ENCODE peak calls at places on chromosomes 13 and 19, in nine cellular contexts. One of them, this sample, is unnamed.
A peak's percentile ranks its signal among the peaks of the same experiment; 100 is the strongest.

GRCh38 chr19:17075860-17076538 is 422 bp downstream of the MYO9B start:
- DNase-seq in neural crest cell: no peak
- DNase-seq in stimulated activated CD4-positive, alpha-beta T cell treated with anti-CD3 and anti-CD28 coated beads, Interleukin-15, amount 100 ng/mL, for 1 hour: peak; percentile 19
- DNase-seq in Caki2: no peak
- DNase-seq in activated T-helper 1 cell treated with anti-CD3 and anti-CD28 coated beads, Interleukin-12 subunit alpha, Interleukin-12 subunit beta, Interleukin-2, Interleukin-4 antibody, amounts not matched to agents 30 ng/mL and 10 ng/mL and 1 ng/mL, durations not matched to agents 14 hours and 24 hours and 36 hours: peak; percentile 42
- DNase-seq in kidney glomerular epithelial cell: no peak
- DNase-seq in NCI-H1417: no peak
- DNase-seq in activated CD4-positive, alpha-beta T cell treated with anti-CD3 and anti-CD28 coated beads for 24 hours: peak; percentile 27
- DNase-seq in nephron progenitor cell: no peak
- DNase-seq in this sample: peak; percentile 46

GRCh38 chr13:49444517-49445395 is 682 bp downstream of the SETDB2 start:
- DNase-seq in activated CD4-positive, alpha-beta T cell treated with anti-CD3 and anti-CD28 coated beads for 24 hours: no peak
- DNase-seq in stimulated activated CD4-positive, alpha-beta T cell treated with anti-CD3 and anti-CD28 coated beads, Interleukin-15, amount 100 ng/mL, for 1 hour: peak; percentile 5
- DNase-seq in kidney glomerular epithelial cell: peak; percentile 68
- DNase-seq in neural crest cell: no peak
- DNase-seq in NCI-H1417: peak; percentile 62
- DNase-seq in activated T-helper 1 cell treated with anti-CD3 and anti-CD28 coated beads, Interleukin-12 subunit alpha, Interleukin-12 subunit beta, Interleukin-2, Interleukin-4 antibody, amounts not matched to agents 30 ng/mL and 10 ng/mL and 1 ng/mL, durations not matched to agents 14 hours and 24 hours and 36 hours: peak; percentile 21
- DNase-seq in nephron progenitor cell: no peak
- DNase-seq in Caki2: peak; percentile 45
- DNase-seq in this sample: no peak

GRCh38 chr13:110226051-110226562 is 80.8 kb downstream of the COL4A1 start:
- DNase-seq in Caki2: no peak
- DNase-seq in activated CD4-positive, alpha-beta T cell treated with anti-CD3 and anti-CD28 coated beads for 24 hours: no peak
- DNase-seq in activated T-helper 1 cell treated with anti-CD3 and anti-CD28 coated beads, Interleukin-12 subunit alpha, Interleukin-12 subunit beta, Interleukin-2, Interleukin-4 antibody, amounts not matched to agents 30 ng/mL and 10 ng/mL and 1 ng/mL, durations not matched to agents 14 hours and 24 hours and 36 hours: no peak
- DNase-seq in NCI-H1417: no peak
- DNase-seq in kidney glomerular epithelial cell: no peak
- DNase-seq in nephron progenitor cell: no peak
- DNase-seq in neural crest cell: no peak
- DNase-seq in stimulated activated CD4-positive, alpha-beta T cell treated with anti-CD3 and anti-CD28 coated beads, Interleukin-15, amount 100 ng/mL, for 1 hour: no peak
- DNase-seq in this sample: no peak

GRCh38 chr19:33997690-33998089 is 174.6 kb upstream of the LSM14A start:
- DNase-seq in activated CD4-positive, alpha-beta T cell treated with anti-CD3 and anti-CD28 coated beads for 24 hours: no peak
- DNase-seq in activated T-helper 1 cell treated with anti-CD3 and anti-CD28 coated beads, Interleukin-12 subunit alpha, Interleukin-12 subunit beta, Interleukin-2, Interleukin-4 antibody, amounts not matched to agents 30 ng/mL and 10 ng/mL and 1 ng/mL, durations not matched to agents 14 hours and 24 hours and 36 hours: no peak
- DNase-seq in nephron progenitor cell: no peak
- DNase-seq in kidney glomerular epithelial cell: no peak
- DNase-seq in neural crest cell: no peak
- DNase-seq in stimulated activated CD4-positive, alpha-beta T cell treated with anti-CD3 and anti-CD28 coated beads, Interleukin-15, amount 100 ng/mL, for 1 hour: no peak
- DNase-seq in NCI-H1417: no peak
- DNase-seq in Caki2: no peak
- DNase-seq in this sample: no peak

GRCh38 chr19:1843646-1844394 is 4.5 kb downstream of the REXO1 start:
- DNase-seq in neural crest cell: no peak
- DNase-seq in Caki2: no peak
- DNase-seq in activated T-helper 1 cell treated with anti-CD3 and anti-CD28 coated beads, Interleukin-12 subunit alpha, Interleukin-12 subunit beta, Interleukin-2, Interleukin-4 antibody, amounts not matched to agents 30 ng/mL and 10 ng/mL and 1 ng/mL, durations not matched to agents 14 hours and 24 hours and 36 hours: no peak
- DNase-seq in stimulated activated CD4-positive, alpha-beta T cell treated with anti-CD3 and anti-CD28 coated beads, Interleukin-15, amount 100 ng/mL, for 1 hour: no peak
- DNase-seq in nephron progenitor cell: no peak
- DNase-seq in kidney glomerular epithelial cell: no peak
- DNase-seq in activated CD4-positive, alpha-beta T cell treated with anti-CD3 and anti-CD28 coated beads for 24 hours: no peak
- DNase-seq in NCI-H1417: no peak
- DNase-seq in this sample: no peak

GRCh38 chr13:53782400-53783030 is 753.9 kb downstream of the OLFM4 start:
- DNase-seq in kidney glomerular epithelial cell: peak; percentile 54
- DNase-seq in NCI-H1417: peak; percentile 89
- DNase-seq in activated CD4-positive, alpha-beta T cell treated with anti-CD3 and anti-CD28 coated beads for 24 hours: no peak
- DNase-seq in neural crest cell: peak; percentile 18
- DNase-seq in activated T-helper 1 cell treated with anti-CD3 and anti-CD28 coated beads, Interleukin-12 subunit alpha, Interleukin-12 subunit beta, Interleukin-2, Interleukin-4 antibody, amounts not matched to agents 30 ng/mL and 10 ng/mL and 1 ng/mL, durations not matched to agents 14 hours and 24 hours and 36 hours: peak; percentile 0
- DNase-seq in stimulated activated CD4-positive, alpha-beta T cell treated with anti-CD3 and anti-CD28 coated beads, Interleukin-15, amount 100 ng/mL, for 1 hour: no peak
- DNase-seq in Caki2: peak; percentile 16
- DNase-seq in nephron progenitor cell: peak; percentile 44
- DNase-seq in this sample: no peak

GRCh38 chr13:98492335-98493034 is 84.4 kb downstream of the STK24 start:
- DNase-seq in kidney glomerular epithelial cell: no peak
- DNase-seq in neural crest cell: no peak
- DNase-seq in activated T-helper 1 cell treated with anti-CD3 and anti-CD28 coated beads, Interleukin-12 subunit alpha, Interleukin-12 subunit beta, Interleukin-2, Interleukin-4 antibody, amounts not matched to agents 30 ng/mL and 10 ng/mL and 1 ng/mL, durations not matched to agents 14 hours and 24 hours and 36 hours: no peak
- DNase-seq in Caki2: no peak
- DNase-seq in NCI-H1417: no peak
- DNase-seq in activated CD4-positive, alpha-beta T cell treated with anti-CD3 and anti-CD28 coated beads for 24 hours: no peak
- DNase-seq in stimulated activated CD4-positive, alpha-beta T cell treated with anti-CD3 and anti-CD28 coated beads, Interleukin-15, amount 100 ng/mL, for 1 hour: no peak
- DNase-seq in nephron progenitor cell: no peak
- DNase-seq in this sample: no peak

GRCh38 chr19:39247701-39248664 is 673 bp downstream of the IFNL4 start:
- DNase-seq in Caki2: no peak
- DNase-seq in stimulated activated CD4-positive, alpha-beta T cell treated with anti-CD3 and anti-CD28 coated beads, Interleukin-15, amount 100 ng/mL, for 1 hour: no peak
- DNase-seq in NCI-H1417: no peak
- DNase-seq in kidney glomerular epithelial cell: no peak
- DNase-seq in nephron progenitor cell: peak; percentile 60
- DNase-seq in neural crest cell: no peak
- DNase-seq in activated CD4-positive, alpha-beta T cell treated with anti-CD3 and anti-CD28 coated beads for 24 hours: no peak
- DNase-seq in activated T-helper 1 cell treated with anti-CD3 and anti-CD28 coated beads, Interleukin-12 subunit alpha, Interleukin-12 subunit beta, Interleukin-2, Interleukin-4 antibody, amounts not matched to agents 30 ng/mL and 10 ng/mL and 1 ng/mL, durations not matched to agents 14 hours and 24 hours and 36 hours: no peak
- DNase-seq in this sample: no peak

GRCh38 chr13:88339271-88339741 is 668.1 kb downstream of the SLITRK5 start:
- DNase-seq in kidney glomerular epithelial cell: no peak
- DNase-seq in Caki2: no peak
- DNase-seq in activated T-helper 1 cell treated with anti-CD3 and anti-CD28 coated beads, Interleukin-12 subunit alpha, Interleukin-12 subunit beta, Interleukin-2, Interleukin-4 antibody, amounts not matched to agents 30 ng/mL and 10 ng/mL and 1 ng/mL, durations not matched to agents 14 hours and 24 hours and 36 hours: no peak
- DNase-seq in NCI-H1417: no peak
- DNase-seq in nephron progenitor cell: peak; percentile 12
- DNase-seq in activated CD4-positive, alpha-beta T cell treated with anti-CD3 and anti-CD28 coated beads for 24 hours: no peak
- DNase-seq in neural crest cell: no peak
- DNase-seq in stimulated activated CD4-positive, alpha-beta T cell treated with anti-CD3 and anti-CD28 coated beads, Interleukin-15, amount 100 ng/mL, for 1 hour: no peak
- DNase-seq in this sample: no peak

GRCh38 chr13:108185218-108185617 is 30.1 kb downstream of the LIG4 start:
- DNase-seq in activated T-helper 1 cell treated with anti-CD3 and anti-CD28 coated beads, Interleukin-12 subunit alpha, Interleukin-12 subunit beta, Interleukin-2, Interleukin-4 antibody, amounts not matched to agents 30 ng/mL and 10 ng/mL and 1 ng/mL, durations not matched to agents 14 hours and 24 hours and 36 hours: no peak
- DNase-seq in Caki2: no peak
- DNase-seq in nephron progenitor cell: no peak
- DNase-seq in NCI-H1417: no peak
- DNase-seq in neural crest cell: no peak
- DNase-seq in stimulated activated CD4-positive, alpha-beta T cell treated with anti-CD3 and anti-CD28 coated beads, Interleukin-15, amount 100 ng/mL, for 1 hour: no peak
- DNase-seq in activated CD4-positive, alpha-beta T cell treated with anti-CD3 and anti-CD28 coated beads for 24 hours: no peak
- DNase-seq in kidney glomerular epithelial cell: no peak
- DNase-seq in this sample: no peak

GRCh38 chr13:105202384-105202783 is 1333.1 kb downstream of the EFNB2 start:
- DNase-seq in kidney glomerular epithelial cell: peak; percentile 69
- DNase-seq in nephron progenitor cell: peak; percentile 4
- DNase-seq in stimulated activated CD4-positive, alpha-beta T cell treated with anti-CD3 and anti-CD28 coated beads, Interleukin-15, amount 100 ng/mL, for 1 hour: no peak
- DNase-seq in activated CD4-positive, alpha-beta T cell treated with anti-CD3 and anti-CD28 coated beads for 24 hours: no peak
- DNase-seq in activated T-helper 1 cell treated with anti-CD3 and anti-CD28 coated beads, Interleukin-12 subunit alpha, Interleukin-12 subunit beta, Interleukin-2, Interleukin-4 antibody, amounts not matched to agents 30 ng/mL and 10 ng/mL and 1 ng/mL, durations not matched to agents 14 hours and 24 hours and 36 hours: no peak
- DNase-seq in neural crest cell: no peak
- DNase-seq in Caki2: peak; percentile 19
- DNase-seq in NCI-H1417: peak; percentile 38
- DNase-seq in this sample: no peak

GRCh38 chr13:33686772-33687480 is 131.0 kb upstream of the RFC3 start:
- DNase-seq in NCI-H1417: no peak
- DNase-seq in nephron progenitor cell: no peak
- DNase-seq in stimulated activated CD4-positive, alpha-beta T cell treated with anti-CD3 and anti-CD28 coated beads, Interleukin-15, amount 100 ng/mL, for 1 hour: no peak
- DNase-seq in neural crest cell: no peak
- DNase-seq in kidney glomerular epithelial cell: no peak
- DNase-seq in activated T-helper 1 cell treated with anti-CD3 and anti-CD28 coated beads, Interleukin-12 subunit alpha, Interleukin-12 subunit beta, Interleukin-2, Interleukin-4 antibody, amounts not matched to agents 30 ng/mL and 10 ng/mL and 1 ng/mL, durations not matched to agents 14 hours and 24 hours and 36 hours: no peak
- DNase-seq in activated CD4-positive, alpha-beta T cell treated with anti-CD3 and anti-CD28 coated beads for 24 hours: no peak
- DNase-seq in Caki2: no peak
- DNase-seq in this sample: no peak

GRCh38 chr19:4773047-4773640 is 18.4 kb upstream of the FEM1A start:
- DNase-seq in kidney glomerular epithelial cell: no peak
- DNase-seq in Caki2: no peak
- DNase-seq in neural crest cell: no peak
- DNase-seq in stimulated activated CD4-positive, alpha-beta T cell treated with anti-CD3 and anti-CD28 coated beads, Interleukin-15, amount 100 ng/mL, for 1 hour: no peak
- DNase-seq in NCI-H1417: no peak
- DNase-seq in activated CD4-positive, alpha-beta T cell treated with anti-CD3 and anti-CD28 coated beads for 24 hours: no peak
- DNase-seq in nephron progenitor cell: no peak
- DNase-seq in activated T-helper 1 cell treated with anti-CD3 and anti-CD28 coated beads, Interleukin-12 subunit alpha, Interleukin-12 subunit beta, Interleukin-2, Interleukin-4 antibody, amounts not matched to agents 30 ng/mL and 10 ng/mL and 1 ng/mL, durations not matched to agents 14 hours and 24 hours and 36 hours: no peak
- DNase-seq in this sample: no peak

GRCh38 chr19:38949580-38950367 is 19.0 kb downstream of the MRPS12 start:
- DNase-seq in neural crest cell: peak; percentile 98
- DNase-seq in stimulated activated CD4-positive, alpha-beta T cell treated with anti-CD3 and anti-CD28 coated beads, Interleukin-15, amount 100 ng/mL, for 1 hour: peak; percentile 55
- DNase-seq in activated T-helper 1 cell treated with anti-CD3 and anti-CD28 coated beads, Interleukin-12 subunit alpha, Interleukin-12 subunit beta, Interleukin-2, Interleukin-4 antibody, amounts not matched to agents 30 ng/mL and 10 ng/mL and 1 ng/mL, durations not matched to agents 14 hours and 24 hours and 36 hours: peak; percentile 79
- DNase-seq in activated CD4-positive, alpha-beta T cell treated with anti-CD3 and anti-CD28 coated beads for 24 hours: peak; percentile 82
- DNase-seq in nephron progenitor cell: peak; percentile 98
- DNase-seq in kidney glomerular epithelial cell: no peak
- DNase-seq in NCI-H1417: peak; percentile 68
- DNase-seq in Caki2: no peak
- DNase-seq in this sample: peak; percentile 74

GRCh38 chr13:32309312-32309711 is 5.9 kb downstream of the ZAR1L start:
- DNase-seq in Caki2: no peak
- DNase-seq in neural crest cell: no peak
- DNase-seq in kidney glomerular epithelial cell: no peak
- DNase-seq in stimulated activated CD4-positive, alpha-beta T cell treated with anti-CD3 and anti-CD28 coated beads, Interleukin-15, amount 100 ng/mL, for 1 hour: no peak
- DNase-seq in activated CD4-positive, alpha-beta T cell treated with anti-CD3 and anti-CD28 coated beads for 24 hours: no peak
- DNase-seq in NCI-H1417: no peak
- DNase-seq in activated T-helper 1 cell treated with anti-CD3 and anti-CD28 coated beads, Interleukin-12 subunit alpha, Interleukin-12 subunit beta, Interleukin-2, Interleukin-4 antibody, amounts not matched to agents 30 ng/mL and 10 ng/mL and 1 ng/mL, durations not matched to agents 14 hours and 24 hours and 36 hours: no peak
- DNase-seq in nephron progenitor cell: no peak
- DNase-seq in this sample: no peak

GRCh38 chr19:6516659-6517291 is 14.1 kb upstream of the TNFSF9 start:
- DNase-seq in NCI-H1417: peak; percentile 51
- DNase-seq in kidney glomerular epithelial cell: peak; percentile 75
- DNase-seq in activated CD4-positive, alpha-beta T cell treated with anti-CD3 and anti-CD28 coated beads for 24 hours: peak; percentile 96
- DNase-seq in nephron progenitor cell: peak; percentile 97
- DNase-seq in Caki2: peak; percentile 80
- DNase-seq in neural crest cell: peak; percentile 95
- DNase-seq in stimulated activated CD4-positive, alpha-beta T cell treated with anti-CD3 and anti-CD28 coated beads, Interleukin-15, amount 100 ng/mL, for 1 hour: peak; percentile 83
- DNase-seq in activated T-helper 1 cell treated with anti-CD3 and anti-CD28 coated beads, Interleukin-12 subunit alpha, Interleukin-12 subunit beta, Interleukin-2, Interleukin-4 antibody, amounts not matched to agents 30 ng/mL and 10 ng/mL and 1 ng/mL, durations not matched to agents 14 hours and 24 hours and 36 hours: peak; percentile 86
- DNase-seq in this sample: peak; percentile 84

GRCh38 chr19:14826006-14826405 is 9.0 kb downstream of the OR7A5 start:
- DNase-seq in neural crest cell: no peak
- DNase-seq in nephron progenitor cell: no peak
- DNase-seq in activated CD4-positive, alpha-beta T cell treated with anti-CD3 and anti-CD28 coated beads for 24 hours: no peak
- DNase-seq in kidney glomerular epithelial cell: no peak
- DNase-seq in Caki2: no peak
- DNase-seq in stimulated activated CD4-positive, alpha-beta T cell treated with anti-CD3 and anti-CD28 coated beads, Interleukin-15, amount 100 ng/mL, for 1 hour: no peak
- DNase-seq in activated T-helper 1 cell treated with anti-CD3 and anti-CD28 coated beads, Interleukin-12 subunit alpha, Interleukin-12 subunit beta, Interleukin-2, Interleukin-4 antibody, amounts not matched to agents 30 ng/mL and 10 ng/mL and 1 ng/mL, durations not matched to agents 14 hours and 24 hours and 36 hours: no peak
- DNase-seq in NCI-H1417: no peak
- DNase-seq in this sample: no peak

GRCh38 chr19:7941895-7942596 is 1.4 kb downstream of the TIMM44 start:
- DNase-seq in kidney glomerular epithelial cell: no peak
- DNase-seq in NCI-H1417: no peak
- DNase-seq in Caki2: no peak
- DNase-seq in activated T-helper 1 cell treated with anti-CD3 and anti-CD28 coated beads, Interleukin-12 subunit alpha, Interleukin-12 subunit beta, Interleukin-2, Interleukin-4 antibody, amounts not matched to agents 30 ng/mL and 10 ng/mL and 1 ng/mL, durations not matched to agents 14 hours and 24 hours and 36 hours: no peak
- DNase-seq in stimulated activated CD4-positive, alpha-beta T cell treated with anti-CD3 and anti-CD28 coated beads, Interleukin-15, amount 100 ng/mL, for 1 hour: no peak
- DNase-seq in activated CD4-positive, alpha-beta T cell treated with anti-CD3 and anti-CD28 coated beads for 24 hours: no peak
- DNase-seq in neural crest cell: no peak
- DNase-seq in nephron progenitor cell: no peak
- DNase-seq in this sample: no peak

GRCh38 chr19:51714848-51715247 is 8.9 kb downstream of the HAS1 start:
- DNase-seq in kidney glomerular epithelial cell: no peak
- DNase-seq in neural crest cell: no peak
- DNase-seq in NCI-H1417: no peak
- DNase-seq in stimulated activated CD4-positive, alpha-beta T cell treated with anti-CD3 and anti-CD28 coated beads, Interleukin-15, amount 100 ng/mL, for 1 hour: no peak
- DNase-seq in Caki2: no peak
- DNase-seq in activated CD4-positive, alpha-beta T cell treated with anti-CD3 and anti-CD28 coated beads for 24 hours: no peak
- DNase-seq in nephron progenitor cell: no peak
- DNase-seq in activated T-helper 1 cell treated with anti-CD3 and anti-CD28 coated beads, Interleukin-12 subunit alpha, Interleukin-12 subunit beta, Interleukin-2, Interleukin-4 antibody, amounts not matched to agents 30 ng/mL and 10 ng/mL and 1 ng/mL, durations not matched to agents 14 hours and 24 hours and 36 hours: no peak
- DNase-seq in this sample: no peak

GRCh38 chr19:38792250-38793111 is 3.5 kb downstream of the LGALS7B start:
- DNase-seq in nephron progenitor cell: no peak
- DNase-seq in Caki2: no peak
- DNase-seq in activated T-helper 1 cell treated with anti-CD3 and anti-CD28 coated beads, Interleukin-12 subunit alpha, Interleukin-12 subunit beta, Interleukin-2, Interleukin-4 antibody, amounts not matched to agents 30 ng/mL and 10 ng/mL and 1 ng/mL, durations not matched to agents 14 hours and 24 hours and 36 hours: no peak
- DNase-seq in neural crest cell: no peak
- DNase-seq in NCI-H1417: no peak
- DNase-seq in kidney glomerular epithelial cell: no peak
- DNase-seq in activated CD4-positive, alpha-beta T cell treated with anti-CD3 and anti-CD28 coated beads for 24 hours: peak; percentile 30
- DNase-seq in stimulated activated CD4-positive, alpha-beta T cell treated with anti-CD3 and anti-CD28 coated beads, Interleukin-15, amount 100 ng/mL, for 1 hour: no peak
- DNase-seq in this sample: no peak

GRCh38 chr13:25846227-25846984 is 205.4 kb downstream of the SHISA2 start:
- DNase-seq in activated CD4-positive, alpha-beta T cell treated with anti-CD3 and anti-CD28 coated beads for 24 hours: no peak
- DNase-seq in activated T-helper 1 cell treated with anti-CD3 and anti-CD28 coated beads, Interleukin-12 subunit alpha, Interleukin-12 subunit beta, Interleukin-2, Interleukin-4 antibody, amounts not matched to agents 30 ng/mL and 10 ng/mL and 1 ng/mL, durations not matched to agents 14 hours and 24 hours and 36 hours: no peak
- DNase-seq in nephron progenitor cell: no peak
- DNase-seq in kidney glomerular epithelial cell: peak; percentile 42
- DNase-seq in stimulated activated CD4-positive, alpha-beta T cell treated with anti-CD3 and anti-CD28 coated beads, Interleukin-15, amount 100 ng/mL, for 1 hour: no peak
- DNase-seq in neural crest cell: no peak
- DNase-seq in NCI-H1417: no peak
- DNase-seq in Caki2: no peak
- DNase-seq in this sample: no peak

GRCh38 chr19:29658221-29658991 is 6.9 kb upstream of the PLEKHF1 start:
- DNase-seq in nephron progenitor cell: no peak
- DNase-seq in activated CD4-positive, alpha-beta T cell treated with anti-CD3 and anti-CD28 coated beads for 24 hours: no peak
- DNase-seq in Caki2: no peak
- DNase-seq in NCI-H1417: no peak
- DNase-seq in activated T-helper 1 cell treated with anti-CD3 and anti-CD28 coated beads, Interleukin-12 subunit alpha, Interleukin-12 subunit beta, Interleukin-2, Interleukin-4 antibody, amounts not matched to agents 30 ng/mL and 10 ng/mL and 1 ng/mL, durations not matched to agents 14 hours and 24 hours and 36 hours: no peak
- DNase-seq in stimulated activated CD4-positive, alpha-beta T cell treated with anti-CD3 and anti-CD28 coated beads, Interleukin-15, amount 100 ng/mL, for 1 hour: no peak
- DNase-seq in neural crest cell: no peak
- DNase-seq in kidney glomerular epithelial cell: no peak
- DNase-seq in this sample: no peak

GRCh38 chr19:2049741-2050348 is 1.2 kb downstream of the MKNK2 start:
- DNase-seq in activated T-helper 1 cell treated with anti-CD3 and anti-CD28 coated beads, Interleukin-12 subunit alpha, Interleukin-12 subunit beta, Interleukin-2, Interleukin-4 antibody, amounts not matched to agents 30 ng/mL and 10 ng/mL and 1 ng/mL, durations not matched to agents 14 hours and 24 hours and 36 hours: peak; percentile 66
- DNase-seq in nephron progenitor cell: peak; percentile 53
- DNase-seq in activated CD4-positive, alpha-beta T cell treated with anti-CD3 and anti-CD28 coated beads for 24 hours: no peak
- DNase-seq in NCI-H1417: no peak
- DNase-seq in neural crest cell: no peak
- DNase-seq in Caki2: peak; percentile 69
- DNase-seq in stimulated activated CD4-positive, alpha-beta T cell treated with anti-CD3 and anti-CD28 coated beads, Interleukin-15, amount 100 ng/mL, for 1 hour: peak; percentile 46
- DNase-seq in kidney glomerular epithelial cell: peak; percentile 81
- DNase-seq in this sample: peak; percentile 46

GRCh38 chr19:16449330-16449961 is 22.3 kb downstream of the EPS15L1 start:
- DNase-seq in nephron progenitor cell: no peak
- DNase-seq in kidney glomerular epithelial cell: no peak
- DNase-seq in stimulated activated CD4-positive, alpha-beta T cell treated with anti-CD3 and anti-CD28 coated beads, Interleukin-15, amount 100 ng/mL, for 1 hour: no peak
- DNase-seq in neural crest cell: no peak
- DNase-seq in activated T-helper 1 cell treated with anti-CD3 and anti-CD28 coated beads, Interleukin-12 subunit alpha, Interleukin-12 subunit beta, Interleukin-2, Interleukin-4 antibody, amounts not matched to agents 30 ng/mL and 10 ng/mL and 1 ng/mL, durations not matched to agents 14 hours and 24 hours and 36 hours: peak; percentile 39
- DNase-seq in Caki2: no peak
- DNase-seq in NCI-H1417: no peak
- DNase-seq in activated CD4-positive, alpha-beta T cell treated with anti-CD3 and anti-CD28 coated beads for 24 hours: no peak
- DNase-seq in this sample: no peak

GRCh38 chr13:83878691-83879410 is 3.4 kb downstream of the SLITRK1 start:
- DNase-seq in nephron progenitor cell: peak; percentile 25
- DNase-seq in activated CD4-positive, alpha-beta T cell treated with anti-CD3 and anti-CD28 coated beads for 24 hours: no peak
- DNase-seq in NCI-H1417: no peak
- DNase-seq in kidney glomerular epithelial cell: no peak
- DNase-seq in stimulated activated CD4-positive, alpha-beta T cell treated with anti-CD3 and anti-CD28 coated beads, Interleukin-15, amount 100 ng/mL, for 1 hour: no peak
- DNase-seq in Caki2: no peak
- DNase-seq in activated T-helper 1 cell treated with anti-CD3 and anti-CD28 coated beads, Interleukin-12 subunit alpha, Interleukin-12 subunit beta, Interleukin-2, Interleukin-4 antibody, amounts not matched to agents 30 ng/mL and 10 ng/mL and 1 ng/mL, durations not matched to agents 14 hours and 24 hours and 36 hours: no peak
- DNase-seq in neural crest cell: peak; percentile 25
- DNase-seq in this sample: no peak